ENCODE peak calls at places on chromosomes 11 and 22, in five cellular contexts. One of them, this sample, is unnamed. For H3K4me1, the result is how much of the 10 kb centered on the place peaks cover.

GRCh38 chr11:1260023-1260501 is 37.2 kb downstream of the MUC5B start:
- DNase-seq in prostate gland: no peak
- DNase-seq in left lung: no peak
- DNase-seq in uterus: no peak
- DNase-seq in sigmoid colon: no peak
- DNase-seq in this sample: no peak

GRCh38 chr22:41099036-41099435 is 6.6 kb downstream of the EP300 start:
- DNase-seq in uterus: no peak
- DNase-seq in left lung: no peak
- DNase-seq in sigmoid colon: no peak
- DNase-seq in prostate gland: no peak
- DNase-seq in this sample: no peak

GRCh38 chr11:125179895-125180294 is 15.3 kb downstream of the PKNOX2 start:
- DNase-seq in prostate gland: no peak
- DNase-seq in left lung: no peak
- DNase-seq in uterus: no peak
- DNase-seq in sigmoid colon: no peak
- DNase-seq in this sample: no peak

GRCh38 chr11:101090679-101091270 is 38.8 kb downstream of the PGR start:
- DNase-seq in prostate gland: no peak
- DNase-seq in uterus: no peak
- DNase-seq in left lung: no peak
- DNase-seq in sigmoid colon: no peak
- DNase-seq in this sample: no peak

GRCh38 chr11:103648670-103649400 is 387.6 kb upstream of the DDI1 start:
- DNase-seq in left lung: no peak
- DNase-seq in uterus: no peak
- DNase-seq in sigmoid colon: no peak
- DNase-seq in prostate gland: no peak
- DNase-seq in this sample: no peak

GRCh38 chr11:57597971-57598830 is 716 bp downstream of the SERPING1 start:
- DNase-seq in sigmoid colon: peak
- DNase-seq in prostate gland: peak
- DNase-seq in uterus: peak
- DNase-seq in left lung: peak
- DNase-seq in this sample: peak

GRCh38 chr11:76972051-76972450 is 62.1 kb upstream of the B3GNT6 start:
- DNase-seq in sigmoid colon: no peak
- DNase-seq in left lung: no peak
- DNase-seq in prostate gland: no peak
- DNase-seq in uterus: no peak
- DNase-seq in this sample: no peak

GRCh38 chr11:125165664-125166346 is 1.3 kb downstream of the PKNOX2 start:
- DNase-seq in prostate gland: no peak
- DNase-seq in uterus: no peak
- DNase-seq in left lung: no peak
- DNase-seq in sigmoid colon: peak
- DNase-seq in this sample: no peak

GRCh38 chr11:106986673-106987072 is 31.6 kb downstream of the GUCY1A2 start:
- DNase-seq in left lung: no peak
- DNase-seq in prostate gland: no peak
- DNase-seq in uterus: no peak
- DNase-seq in sigmoid colon: no peak
- DNase-seq in this sample: no peak

GRCh38 chr22:47036352-47036751 is 273.9 kb downstream of the TBC1D22A start:
- DNase-seq in left lung: no peak
- DNase-seq in uterus: no peak
- DNase-seq in prostate gland: no peak
- DNase-seq in sigmoid colon: peak
- DNase-seq in this sample: peak

GRCh38 chr11:18623707-18624106 is 10.4 kb downstream of the SPTY2D1 start:
- DNase-seq in uterus: no peak
- DNase-seq in left lung: no peak
- DNase-seq in sigmoid colon: no peak
- DNase-seq in prostate gland: no peak
- DNase-seq in this sample: no peak

GRCh38 chr11:112744041-112744440 is 217.2 kb upstream of the NCAM1 start:
- DNase-seq in uterus: no peak
- DNase-seq in left lung: no peak
- DNase-seq in sigmoid colon: peak
- DNase-seq in prostate gland: no peak
- DNase-seq in this sample: no peak

GRCh38 chr11:105081412-105082150 is 36.4 kb upstream of the CARD16 start:
- DNase-seq in uterus: no peak
- DNase-seq in prostate gland: no peak
- DNase-seq in sigmoid colon: no peak
- DNase-seq in left lung: no peak
- DNase-seq in this sample: peak

GRCh38 chr11:41498726-41499125 is 39.3 kb upstream of the LRRC4C start:
- DNase-seq in uterus: no peak
- DNase-seq in left lung: no peak
- DNase-seq in sigmoid colon: no peak
- DNase-seq in prostate gland: no peak
- DNase-seq in this sample: no peak

GRCh38 chr22:29385748-29386147 is 2.6 kb downstream of the AP1B1 start:
- DNase-seq in left lung: peak
- DNase-seq in uterus: no peak
- DNase-seq in prostate gland: no peak
- DNase-seq in sigmoid colon: no peak
- DNase-seq in this sample: peak

GRCh38 chr11:73047773-73048371 is 94.2 kb downstream of the FCHSD2 start:
- DNase-seq in left lung: no peak
- DNase-seq in prostate gland: no peak
- DNase-seq in uterus: no peak
- DNase-seq in sigmoid colon: no peak
- DNase-seq in this sample: no peak

GRCh38 chr22:41479671-41480396 is 10.9 kb downstream of the ACO2 start:
- DNase-seq in left lung: no peak
- DNase-seq in prostate gland: no peak
- DNase-seq in sigmoid colon: no peak
- DNase-seq in uterus: no peak
- DNase-seq in this sample: peak

GRCh38 chr11:70068950-70069349 is 9.2 kb upstream of the ANO1 start:
- DNase-seq in prostate gland: no peak
- DNase-seq in sigmoid colon: peak
- DNase-seq in left lung: no peak
- DNase-seq in uterus: no peak
- DNase-seq in this sample: no peak

GRCh38 chr11:106986261-106986660 is 32.0 kb downstream of the GUCY1A2 start:
- DNase-seq in sigmoid colon: no peak
- DNase-seq in left lung: no peak
- DNase-seq in uterus: peak
- DNase-seq in prostate gland: no peak
- DNase-seq in this sample: no peak

GRCh38 chr22:33922268-33922667 is 2.0 kb upstream of the LARGE1 start:
- DNase-seq in uterus: peak
- DNase-seq in left lung: no peak
- DNase-seq in prostate gland: peak
- DNase-seq in sigmoid colon: peak
- DNase-seq in this sample: peak

DNA sequence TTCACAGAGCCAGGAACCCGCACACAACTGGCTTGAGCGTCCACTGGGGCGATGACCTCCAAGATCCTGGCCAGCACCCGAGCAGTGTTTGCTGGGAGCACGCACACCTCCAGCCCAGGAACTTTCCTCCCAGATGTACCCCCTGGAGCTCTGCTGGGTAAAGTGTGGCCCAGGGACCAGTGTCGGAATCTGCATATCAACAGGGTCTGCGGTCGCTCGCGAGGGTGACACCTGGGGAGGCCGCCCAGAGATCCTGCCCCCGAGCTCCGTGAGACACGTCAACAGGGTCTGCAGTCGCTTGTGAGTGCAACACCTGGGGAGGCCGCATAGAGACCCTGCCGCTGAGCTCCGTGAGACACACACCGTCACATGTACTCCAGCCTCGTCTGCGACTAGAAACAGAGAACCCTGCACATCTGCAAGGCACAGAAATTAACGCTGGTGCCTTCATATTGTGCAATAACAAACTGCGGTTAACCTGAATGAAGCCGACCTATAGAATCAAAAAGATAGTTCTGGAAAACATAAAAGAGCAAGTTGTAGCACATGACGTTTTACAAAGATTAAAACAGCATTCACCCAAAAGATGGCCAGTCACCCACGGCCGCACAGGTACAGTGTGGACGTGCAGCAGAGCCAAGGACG is 172.4 kb downstream of the BRD1 start:
- DNase-seq in prostate gland: no peak
- DNase-seq in uterus: no peak
- DNase-seq in sigmoid colon: no peak
- DNase-seq in left lung: no peak
- DNase-seq in this sample: no peak
- H3K27ac ChIP-seq in prostate gland: no peak
- H3K27ac ChIP-seq in uterus: no peak
- H3K27ac ChIP-seq in sigmoid colon: no peak
- H3K27ac ChIP-seq in left lung: no peak
- H3K27ac ChIP-seq in this sample: no peak

DNA sequence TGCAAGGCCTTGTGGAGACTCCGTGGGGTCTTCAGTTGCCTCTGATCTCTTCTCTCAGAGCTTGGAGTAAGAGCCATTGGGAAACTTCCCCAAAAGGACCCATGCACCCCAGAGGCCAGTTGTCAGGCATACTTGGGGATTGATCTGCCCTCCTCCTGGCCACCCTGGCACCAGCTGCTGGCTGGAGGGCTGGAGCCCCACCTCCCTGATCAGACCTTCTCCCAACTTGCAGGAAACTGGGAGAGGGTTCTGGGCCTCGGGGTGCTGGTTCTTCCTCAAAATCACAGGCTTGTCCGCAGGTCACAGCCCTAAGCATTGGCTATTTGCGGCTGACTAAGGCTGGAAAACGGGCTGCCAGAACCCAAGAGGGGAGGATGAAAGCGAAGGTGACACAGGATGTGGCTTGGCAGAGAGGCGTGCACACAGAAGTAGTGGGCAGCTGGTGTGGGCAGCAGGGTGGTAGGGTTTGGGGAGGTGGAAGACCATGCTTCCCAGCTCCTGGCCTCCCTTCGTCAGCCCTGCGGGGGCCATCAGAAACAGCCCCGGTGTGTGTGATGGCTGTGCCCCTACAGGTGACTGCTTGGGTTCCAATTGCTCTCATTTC is 1.3 kb upstream of the DGKZ start:
- DNase-seq in uterus: no peak
- DNase-seq in sigmoid colon: no peak
- DNase-seq in prostate gland: no peak
- DNase-seq in left lung: no peak
- DNase-seq in this sample: no peak
- H3K4me1 ChIP-seq in uterus: under half
- H3K4me1 ChIP-seq in sigmoid colon: under half
- H3K4me1 ChIP-seq in prostate gland: under half
- H3K4me1 ChIP-seq in left lung: under half
- H3K4me1 ChIP-seq in this sample: under half

GRCh38 chr11:65210748-65211147 is 29.0 kb downstream of the CAPN1 start:
- DNase-seq in sigmoid colon: peak
- DNase-seq in uterus: no peak
- DNase-seq in left lung: no peak
- DNase-seq in prostate gland: no peak
- DNase-seq in this sample: no peak

GRCh38 chr11:65210361-65210731 is 28.6 kb downstream of the CAPN1 start:
- DNase-seq in sigmoid colon: peak
- DNase-seq in uterus: no peak
- DNase-seq in left lung: no peak
- DNase-seq in prostate gland: no peak
- DNase-seq in this sample: no peak

GRCh38 chr11:65208785-65209710 is 27.3 kb downstream of the CAPN1 start:
- DNase-seq in prostate gland: no peak
- DNase-seq in uterus: no peak
- DNase-seq in sigmoid colon: peak
- DNase-seq in left lung: no peak
- DNase-seq in this sample: no peak

GRCh38 chr11:65211293-65212105 is 29.8 kb downstream of the CAPN1 start:
- DNase-seq in prostate gland: no peak
- DNase-seq in left lung: no peak
- DNase-seq in uterus: no peak
- DNase-seq in sigmoid colon: peak
- DNase-seq in this sample: no peak

GRCh38 chr11:65209711-65210360 is 28.1 kb downstream of the CAPN1 start:
- DNase-seq in uterus: no peak
- DNase-seq in sigmoid colon: peak
- DNase-seq in left lung: no peak
- DNase-seq in prostate gland: no peak
- DNase-seq in this sample: no peak
- H3K27ac ChIP-seq in uterus: no peak
- H3K27ac ChIP-seq in sigmoid colon: no peak
- H3K27ac ChIP-seq in left lung: no peak
- H3K27ac ChIP-seq in prostate gland: no peak
- H3K27ac ChIP-seq in this sample: no peak

GRCh38 chr22:36454916-36455570 is 26.4 kb downstream of the TXN2 start:
- DNase-seq in sigmoid colon: peak
- DNase-seq in uterus: peak
- DNase-seq in left lung: peak
- DNase-seq in prostate gland: peak
- DNase-seq in this sample: peak

GRCh38 chr22:36453855-36454378 is 27.5 kb downstream of the TXN2 start:
- DNase-seq in prostate gland: no peak
- DNase-seq in left lung: no peak
- DNase-seq in uterus: no peak
- DNase-seq in sigmoid colon: no peak
- DNase-seq in this sample: no peak

GRCh38 chr22:36456459-36456835 is 25.0 kb downstream of the TXN2 start:
- DNase-seq in prostate gland: no peak
- DNase-seq in left lung: no peak
- DNase-seq in sigmoid colon: no peak
- DNase-seq in uterus: no peak
- DNase-seq in this sample: no peak

GRCh38 chr22:36457688-36458450 is 23.6 kb downstream of the TXN2 start:
- DNase-seq in prostate gland: no peak
- DNase-seq in uterus: peak
- DNase-seq in sigmoid colon: peak
- DNase-seq in left lung: peak
- DNase-seq in this sample: peak

DNA sequence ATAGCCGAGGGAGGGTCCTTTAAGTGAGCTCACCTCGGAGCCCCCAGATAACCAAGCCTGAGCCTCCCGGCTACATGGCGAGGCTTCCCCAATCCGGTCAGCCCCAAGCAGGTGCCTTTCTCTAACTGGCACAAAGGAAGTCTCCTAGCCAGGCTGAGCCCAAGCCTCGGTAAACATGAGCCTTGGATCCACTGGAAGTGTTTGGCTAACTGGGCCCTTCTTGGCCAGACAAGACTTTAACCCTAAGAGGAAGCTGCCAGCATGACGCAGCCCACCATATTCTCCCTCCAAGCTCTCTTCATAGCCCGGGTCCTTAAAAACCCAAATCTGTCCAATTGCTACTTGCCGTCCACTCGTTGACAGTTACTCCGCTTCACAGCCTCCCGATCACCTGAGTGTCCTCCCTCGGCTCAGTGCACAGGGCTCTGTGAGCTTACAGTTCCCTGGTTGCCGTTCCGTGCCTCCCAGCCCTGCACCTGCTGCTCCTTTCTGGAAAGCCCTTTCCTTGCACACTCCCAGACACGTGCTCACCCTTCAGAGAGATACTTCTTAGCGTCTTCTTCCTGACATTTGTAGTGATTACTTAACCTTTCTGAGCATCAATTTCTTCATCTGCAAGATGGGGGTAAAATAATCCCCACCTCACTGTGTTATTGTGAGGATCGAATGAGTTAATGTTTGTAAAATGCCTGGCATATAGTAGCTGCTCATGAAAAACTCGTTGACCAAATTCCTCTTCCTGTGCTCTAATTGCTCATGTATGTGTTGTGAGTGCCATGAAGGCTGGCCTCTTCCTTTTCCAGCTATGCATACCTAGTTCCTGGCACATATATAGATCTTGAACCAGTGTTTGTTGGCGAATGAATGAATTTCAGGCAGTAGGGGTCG is 25.6 kb downstream of the TXN2 start:
- DNase-seq in sigmoid colon: no peak
- DNase-seq in prostate gland: no peak
- DNase-seq in left lung: no peak
- DNase-seq in uterus: no peak
- DNase-seq in this sample: no peak
- H3K4me1 ChIP-seq in sigmoid colon: under half
- H3K4me1 ChIP-seq in prostate gland: under half
- H3K4me1 ChIP-seq in left lung: under half
- H3K4me1 ChIP-seq in uterus: under half
- H3K4me1 ChIP-seq in this sample: under half